ENCODE peak calls at places on chromosomes 12 and 14, in nine cellular contexts. B is mammary epithelial cell, U is choroid plexus epithelial cell, F is fibroblast of lung, G is bronchial epithelial cell, L is mucosa of descending colon, H is gastrocnemius medialis, A is tibial artery, J is epithelial cell of esophagus. X is an unnamed sample.

GRCh38 chr12:29167410-29167809 is 18.3 kb downstream of the FAR2 start:
- DNase-seq in B (no peak), U (no peak), L (no peak), H (no peak), A (no peak), F (no peak), G (no peak), J (no peak), X (no peak)

GRCh38 chr12:6450869-6451347 is 934 bp upstream of the TAPBPL start:
- DNase-seq in H (no peak), G (no peak), U (no peak), L (no peak), A (no peak), F (no peak), J (no peak), B (no peak), X (no peak)

GRCh38 chr12:124558298-124558697 is 9.1 kb downstream of the NCOR2 start:
- DNase-seq in F (no peak), H (no peak), U (no peak), J (no peak), G (no peak), L (no peak), A (no peak), B (no peak), X (no peak)

GRCh38 chr12:45415393-45415817 is 199.5 kb downstream of the ANO6 start:
- DNase-seq in L (no peak), J (peak), H (peak), A (peak), U (peak), G (peak), F (peak), B (peak), X (peak)

GRCh38 chr12:51270847-51271518 is 768 bp upstream of the SMAGP start:
- DNase-seq in B (peak), U (peak), J (peak), L (no peak), H (no peak), A (no peak), G (peak), F (peak), X (peak)

GRCh38 chr12:122282066-122282465 is 15.8 kb upstream of the VPS33A start:
- DNase-seq in H (peak), F (peak), B (peak), J (peak), A (no peak), U (peak), G (peak), L (no peak), X (peak)

GRCh38 chr14:61320806-61321384 is 484 bp upstream of the PRKCH start:
- DNase-seq in A (no peak), F (no peak), B (no peak), J (peak), H (no peak), L (no peak), G (peak), U (no peak), X (no peak)

GRCh38 chr12:6383572-6384498 is at the start of gene LTBR:
- DNase-seq in F (peak), U (peak), G (peak), B (peak), J (peak), A (peak), H (peak), L (peak), X (peak)

GRCh38 chr12:29562167-29562776 is 64.8 kb upstream of the OVCH1 start:
- DNase-seq in H (peak), A (peak), U (peak), J (no peak), F (peak), B (no peak), L (no peak), G (no peak), X (no peak)

GRCh38 chr14:54769955-54770863 is 132.4 kb downstream of the GCH1 start:
- DNase-seq in J (no peak), G (no peak), H (no peak), U (no peak), B (no peak), L (no peak), F (no peak), A (no peak), X (no peak)

GRCh38 chr12:2061402-2061801 is 8.6 kb downstream of the CACNA1C start:
- DNase-seq in F (no peak), A (no peak), U (no peak), L (no peak), H (no peak), B (no peak), J (no peak), G (no peak), X (no peak)

GRCh38 chr12:115833704-115834103 is 443.8 kb downstream of the MED13L start:
- DNase-seq in H (no peak), A (no peak), U (no peak), F (no peak), B (no peak), L (no peak), G (no peak), J (no peak), X (no peak)

GRCh38 chr12:123115409-123116111 is 35.3 kb downstream of the PITPNM2 start:
- DNase-seq in B (peak), G (no peak), A (peak), J (peak), F (peak), L (no peak), U (peak), H (peak), X (peak)

DNA sequence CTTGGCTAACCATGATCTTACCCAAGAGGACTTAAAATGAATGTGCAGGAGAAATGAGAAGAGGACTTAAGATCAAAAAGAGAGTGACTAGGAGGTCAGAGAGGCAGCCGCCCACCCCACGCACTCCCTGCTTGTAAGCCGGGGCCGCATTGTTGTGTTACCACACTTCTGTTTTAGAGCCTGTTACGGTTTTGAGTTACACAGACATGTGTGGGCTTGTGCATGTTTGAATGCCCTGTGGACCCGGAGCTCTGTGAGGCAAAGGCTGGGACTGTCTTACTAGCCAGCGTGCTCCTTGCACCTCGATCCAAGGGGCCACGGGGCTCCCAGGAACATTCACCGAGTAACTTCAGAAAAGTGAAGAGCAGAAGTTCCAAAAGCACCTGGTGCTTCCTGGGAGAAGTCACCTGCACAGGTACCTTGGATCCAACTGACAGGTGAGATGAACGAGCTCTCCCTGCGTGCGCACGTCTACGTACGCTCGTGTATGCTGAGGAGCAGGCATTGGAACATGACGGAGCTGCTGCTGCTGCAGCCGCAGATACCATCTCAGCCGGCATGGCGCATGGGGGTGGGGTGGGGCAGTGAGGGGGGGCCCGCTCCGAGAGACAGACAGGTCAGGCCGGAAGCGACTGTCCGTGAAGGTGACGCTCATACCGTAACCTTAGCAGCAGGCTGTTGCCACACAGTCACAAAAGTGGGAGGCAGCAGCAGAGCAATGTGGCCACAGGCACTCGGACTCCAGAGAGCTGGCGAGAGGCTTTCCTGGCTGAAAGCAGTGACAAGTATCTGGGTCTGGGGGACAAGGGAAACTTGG is 23.7 kb downstream of the SFSWAP start:
- DNase-seq in B (no peak), G (peak), J (peak), U (no peak), A (no peak), H (no peak), L (peak), F (no peak), X (no peak)
- TF ChIP-seq CTCF in B (no peak), G (no peak), J (no peak), U (no peak), A (no peak), H (no peak), L (no peak), F (no peak), X (no peak)

GRCh38 chr12:77973579-77973978 is 142.9 kb downstream of the NAV3 start:
- DNase-seq in U (no peak), A (no peak), J (no peak), G (no peak), H (no peak), B (no peak), F (no peak), L (no peak), X (no peak)

GRCh38 chr12:77968021-77968420 is 137.3 kb downstream of the NAV3 start:
- DNase-seq in F (no peak), G (no peak), J (no peak), H (no peak), B (no peak), U (no peak), L (no peak), A (no peak), X (no peak)

GRCh38 chr12:77965790-77966189 is 135.1 kb downstream of the NAV3 start:
- DNase-seq in L (no peak), J (no peak), A (no peak), U (no peak), G (no peak), B (no peak), F (peak), H (no peak), X (no peak)

GRCh38 chr12:77963576-77964178 is 133.0 kb downstream of the NAV3 start:
- DNase-seq in A (no peak), B (no peak), F (no peak), U (no peak), J (no peak), H (no peak), L (no peak), G (no peak), X (no peak)

GRCh38 chr12:77968571-77968970 is 137.9 kb downstream of the NAV3 start:
- DNase-seq in A (no peak), L (no peak), G (no peak), F (no peak), B (no peak), U (no peak), J (no peak), H (no peak), X (no peak)
- H3K4me3 ChIP-seq in A (no peak), L (no peak), G (no peak), F (no peak), B (no peak), U (no peak), J (no peak), H (no peak), X (no peak)

GRCh38 chr12:56197921-56198635 is 8.8 kb upstream of the SMARCC2 start:
- DNase-seq in B (no peak), U (no peak), L (no peak), H (no peak), A (no peak), J (no peak), F (no peak), G (no peak), X (no peak)
- TF ChIP-seq CTCF in B (no peak), U (no peak), L (no peak), H (no peak), A (no peak), J (no peak), F (no peak), G (no peak), X (no peak)

GRCh38 chr12:46959484-46959883 is 119.9 kb upstream of the PCED1B start:
- DNase-seq in F (peak), A (no peak), L (no peak), G (peak), B (peak), H (peak), J (peak), U (peak), X (no peak)
- H3K4me3 ChIP-seq in F (no peak), A (no peak), L (no peak), G (no peak), B (no peak), H (peak), J (no peak), U (no peak), X (no peak)

DNA sequence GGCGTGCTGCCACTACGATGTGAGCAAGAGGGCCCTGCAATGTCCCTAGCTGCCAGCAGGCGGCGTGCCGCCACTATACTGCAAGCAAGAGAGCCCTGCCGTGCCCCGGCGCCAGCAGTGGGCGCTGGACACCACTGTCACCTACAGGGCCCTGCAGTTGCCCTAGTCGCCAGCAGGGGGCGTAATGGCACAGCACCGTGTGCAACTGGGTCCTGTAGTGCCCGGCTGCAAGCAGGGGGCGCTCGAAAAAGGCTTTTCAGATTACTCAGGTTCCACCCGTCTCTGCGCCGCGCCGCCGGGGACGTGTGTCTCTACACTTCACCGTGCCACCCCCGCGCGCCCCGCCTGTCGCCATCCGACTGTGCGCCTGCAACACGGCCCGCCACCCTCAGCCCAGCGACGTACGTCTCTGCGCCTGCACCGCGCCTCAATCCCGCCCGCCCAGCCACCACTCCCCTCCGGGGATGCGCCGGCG is 1356.9 kb downstream of the TMEM121 start:
- DNase-seq in H (no peak), A (peak), L (peak), F (no peak), G (no peak), U (peak), B (no peak), J (no peak), X (no peak)
- TF ChIP-seq CTCF in H (no peak), A (peak), L (no peak), F (no peak), G (peak), U (peak), B (peak), J (peak), X (peak)

DNA sequence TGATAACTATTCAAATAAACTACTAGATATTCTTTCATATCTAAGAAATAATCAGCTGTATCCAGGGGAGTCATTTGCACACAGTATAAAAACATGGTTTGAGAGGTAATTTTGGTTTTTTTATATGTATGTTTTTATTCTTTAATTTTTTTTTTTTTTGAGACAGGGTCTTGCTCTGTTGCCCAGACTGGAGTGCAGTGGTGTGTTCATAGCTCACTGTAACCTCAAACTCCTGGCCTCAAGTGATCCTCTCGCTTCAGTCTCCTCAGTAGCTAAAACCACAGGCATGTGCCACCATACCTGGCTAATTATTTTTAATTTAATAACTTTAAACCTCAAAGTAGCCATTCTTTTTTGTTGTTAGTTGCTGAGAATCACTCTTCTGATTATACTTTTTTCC is 1.8 kb downstream of the PRORP start:
- DNase-seq in H (no peak), B (no peak), F (no peak), L (no peak), U (peak), A (no peak), G (no peak), J (no peak), X (no peak)
- H3K4me3 ChIP-seq in H (no peak), B (peak), F (no peak), L (no peak), U (no peak), A (no peak), G (no peak), J (no peak), X (no peak)

X was measured in AG04449.